ENCODE peak calls at places on chromosomes 16 and 17, in five cellular contexts. One of them, this sample, is unnamed.

GRCh38 chr17:49078248-49078647 is 54.3 kb upstream of the B4GALNT2 start:
- DNase-seq in WTC11: no peak
- DNase-seq in heart left ventricle: no peak
- DNase-seq in A549: no peak
- DNase-seq in fibroblast of lung: no peak
- DNase-seq in this sample: no peak

GRCh38 chr17:14301279-14301760 is 439 bp downstream of the HS3ST3B1 start:
- DNase-seq in A549: peak
- DNase-seq in heart left ventricle: no peak
- DNase-seq in WTC11: no peak
- DNase-seq in fibroblast of lung: peak
- DNase-seq in this sample: no peak

GRCh38 chr17:80790021-80790765 is 201.4 kb upstream of the CHMP6 start:
- DNase-seq in fibroblast of lung: peak
- DNase-seq in heart left ventricle: no peak
- DNase-seq in WTC11: no peak
- DNase-seq in A549: no peak
- DNase-seq in this sample: no peak

GRCh38 chr16:4882261-4882632 is 35.0 kb downstream of the UBN1 start:
- DNase-seq in A549: no peak
- DNase-seq in fibroblast of lung: no peak
- DNase-seq in WTC11: no peak
- DNase-seq in heart left ventricle: no peak
- DNase-seq in this sample: no peak

GRCh38 chr16:4634768-4635167 is 10.1 kb downstream of the MGRN1 start:
- DNase-seq in fibroblast of lung: no peak
- DNase-seq in heart left ventricle: no peak
- DNase-seq in WTC11: no peak
- DNase-seq in A549: no peak
- DNase-seq in this sample: no peak

GRCh38 chr17:61412860-61413653 is 13.4 kb downstream of the TBX2 start:
- DNase-seq in WTC11: no peak
- DNase-seq in fibroblast of lung: no peak
- DNase-seq in A549: no peak
- DNase-seq in heart left ventricle: peak
- DNase-seq in this sample: no peak

GRCh38 chr17:81331527-81332043 is 36.5 kb upstream of the SLC38A10 start:
- DNase-seq in A549: no peak
- DNase-seq in fibroblast of lung: no peak
- DNase-seq in WTC11: no peak
- DNase-seq in heart left ventricle: no peak
- DNase-seq in this sample: no peak

GRCh38 chr16:85444879-85445778 is 168.0 kb upstream of the GSE1 start:
- DNase-seq in WTC11: no peak
- DNase-seq in heart left ventricle: no peak
- DNase-seq in fibroblast of lung: no peak
- DNase-seq in A549: no peak
- DNase-seq in this sample: no peak

GRCh38 chr17:78683031-78683961 is 98.8 kb downstream of the CYTH1 start:
- DNase-seq in heart left ventricle: no peak
- DNase-seq in A549: no peak
- DNase-seq in WTC11: no peak
- DNase-seq in fibroblast of lung: no peak
- DNase-seq in this sample: no peak

GRCh38 chr17:45235071-45236001 is 13.7 kb downstream of the FMNL1 start:
- DNase-seq in heart left ventricle: peak
- DNase-seq in fibroblast of lung: peak
- DNase-seq in A549: peak
- DNase-seq in WTC11: peak
- DNase-seq in this sample: peak

GRCh38 chr16:53996961-53997360 is 289.6 kb downstream of the IRX3 start:
- DNase-seq in A549: no peak
- DNase-seq in fibroblast of lung: no peak
- DNase-seq in heart left ventricle: no peak
- DNase-seq in WTC11: no peak
- DNase-seq in this sample: no peak

GRCh38 chr17:17416007-17416399 is 60.8 kb upstream of the MED9 start:
- DNase-seq in WTC11: peak
- DNase-seq in fibroblast of lung: peak
- DNase-seq in heart left ventricle: no peak
- DNase-seq in A549: peak
- DNase-seq in this sample: no peak

GRCh38 chr17:67673006-67673405 is 44.7 kb upstream of the NOL11 start:
- DNase-seq in A549: no peak
- DNase-seq in heart left ventricle: no peak
- DNase-seq in WTC11: no peak
- DNase-seq in fibroblast of lung: no peak
- DNase-seq in this sample: no peak

GRCh38 chr17:8138672-8139371 is 13.4 kb downstream of the PER1 start:
- DNase-seq in fibroblast of lung: peak
- DNase-seq in A549: peak
- DNase-seq in heart left ventricle: peak
- DNase-seq in WTC11: peak
- DNase-seq in this sample: peak

GRCh38 chr16:15701975-15702970 is 52.2 kb downstream of the NDE1 start:
- DNase-seq in WTC11: no peak
- DNase-seq in A549: no peak
- DNase-seq in fibroblast of lung: peak
- DNase-seq in heart left ventricle: no peak
- DNase-seq in this sample: no peak

GRCh38 chr17:63946440-63947363 is 14.6 kb upstream of the CD79B start:
- DNase-seq in heart left ventricle: peak
- DNase-seq in WTC11: peak
- DNase-seq in A549: peak
- DNase-seq in fibroblast of lung: peak
- DNase-seq in this sample: no peak

GRCh38 chr17:80267391-80267790 is 6.7 kb downstream of the RNF213 start:
- DNase-seq in WTC11: no peak
- DNase-seq in fibroblast of lung: peak
- DNase-seq in A549: no peak
- DNase-seq in heart left ventricle: no peak
- DNase-seq in this sample: no peak

GRCh38 chr17:44598932-44599297 is 41.6 kb downstream of the FZD2 start:
- DNase-seq in heart left ventricle: no peak
- DNase-seq in A549: no peak
- DNase-seq in fibroblast of lung: no peak
- DNase-seq in WTC11: no peak
- DNase-seq in this sample: no peak

GRCh38 chr17:57875109-57876022 is 25.5 kb upstream of the MRPS23 start:
- DNase-seq in heart left ventricle: peak
- DNase-seq in fibroblast of lung: peak
- DNase-seq in A549: peak
- DNase-seq in WTC11: peak
- DNase-seq in this sample: peak

GRCh38 chr16:10728035-10728462 is 15.6 kb upstream of the NUBP1 start:
- DNase-seq in WTC11: no peak
- DNase-seq in A549: no peak
- DNase-seq in fibroblast of lung: no peak
- DNase-seq in heart left ventricle: peak
- DNase-seq in this sample: no peak

GRCh38 chr17:30113213-30113612 is 3.4 kb upstream of the NSRP1 start:
- DNase-seq in fibroblast of lung: peak
- DNase-seq in A549: no peak
- DNase-seq in WTC11: no peak
- DNase-seq in heart left ventricle: no peak
- DNase-seq in this sample: no peak

GRCh38 chr16:88468289-88469129 is 15.4 kb downstream of the ZFPM1 start:
- DNase-seq in WTC11: peak
- DNase-seq in fibroblast of lung: no peak
- DNase-seq in A549: peak
- DNase-seq in heart left ventricle: no peak
- DNase-seq in this sample: no peak

GRCh38 chr17:7846765-7847661 is 7.9 kb upstream of the TMEM88 start:
- DNase-seq in fibroblast of lung: no peak
- DNase-seq in WTC11: no peak
- DNase-seq in A549: no peak
- DNase-seq in heart left ventricle: no peak
- DNase-seq in this sample: no peak

GRCh38 chr17:32516450-32516849 is 29.7 kb downstream of the CDK5R1 start:
- DNase-seq in heart left ventricle: no peak
- DNase-seq in WTC11: no peak
- DNase-seq in fibroblast of lung: no peak
- DNase-seq in A549: no peak
- DNase-seq in this sample: no peak

GRCh38 chr16:86428729-86429472 is 81.4 kb upstream of the FOXF1 start:
- DNase-seq in fibroblast of lung: no peak
- DNase-seq in heart left ventricle: no peak
- DNase-seq in A549: no peak
- DNase-seq in WTC11: no peak
- DNase-seq in this sample: no peak

GRCh38 chr16:67406628-67407027 is 9.6 kb downstream of the ZDHHC1 start:
- DNase-seq in WTC11: no peak
- DNase-seq in heart left ventricle: peak
- DNase-seq in fibroblast of lung: peak
- DNase-seq in A549: no peak
- DNase-seq in this sample: no peak

GRCh38 chr16:8863594-8864424 is 5.0 kb downstream of the CARHSP1 start:
- DNase-seq in fibroblast of lung: peak
- DNase-seq in WTC11: peak
- DNase-seq in A549: no peak
- DNase-seq in heart left ventricle: peak
- DNase-seq in this sample: no peak

GRCh38 chr17:73643012-73643845 is 1.0 kb downstream of the SDK2 start:
- DNase-seq in fibroblast of lung: peak
- DNase-seq in WTC11: peak
- DNase-seq in heart left ventricle: no peak
- DNase-seq in A549: peak
- DNase-seq in this sample: no peak

GRCh38 chr17:57396515-57396921 is 140.2 kb downstream of the MSI2 start:
- DNase-seq in fibroblast of lung: no peak
- DNase-seq in heart left ventricle: no peak
- DNase-seq in A549: no peak
- DNase-seq in WTC11: no peak
- DNase-seq in this sample: no peak

GRCh38 chr16:1773703-1774455 is 945 bp upstream of the MRPS34 start:
- DNase-seq in fibroblast of lung: peak
- DNase-seq in A549: no peak
- DNase-seq in WTC11: no peak
- DNase-seq in heart left ventricle: no peak
- DNase-seq in this sample: no peak

GRCh38 chr16:23156110-23156509 is 6.9 kb upstream of the USP31 start:
- DNase-seq in WTC11: no peak
- DNase-seq in heart left ventricle: no peak
- DNase-seq in A549: no peak
- DNase-seq in fibroblast of lung: no peak
- DNase-seq in this sample: no peak

GRCh38 chr16:23158114-23158513 is 8.9 kb upstream of the USP31 start:
- DNase-seq in heart left ventricle: no peak
- DNase-seq in A549: no peak
- DNase-seq in WTC11: no peak
- DNase-seq in fibroblast of lung: no peak
- DNase-seq in this sample: peak

GRCh38 chr16:23152386-23153178 is 3.3 kb upstream of the USP31 start:
- DNase-seq in heart left ventricle: no peak
- DNase-seq in fibroblast of lung: no peak
- DNase-seq in A549: no peak
- DNase-seq in WTC11: no peak
- DNase-seq in this sample: peak

GRCh38 chr16:23156946-23157460 is 7.8 kb upstream of the USP31 start:
- DNase-seq in WTC11: no peak
- DNase-seq in heart left ventricle: no peak
- DNase-seq in A549: no peak
- DNase-seq in fibroblast of lung: no peak
- DNase-seq in this sample: peak

DNA sequence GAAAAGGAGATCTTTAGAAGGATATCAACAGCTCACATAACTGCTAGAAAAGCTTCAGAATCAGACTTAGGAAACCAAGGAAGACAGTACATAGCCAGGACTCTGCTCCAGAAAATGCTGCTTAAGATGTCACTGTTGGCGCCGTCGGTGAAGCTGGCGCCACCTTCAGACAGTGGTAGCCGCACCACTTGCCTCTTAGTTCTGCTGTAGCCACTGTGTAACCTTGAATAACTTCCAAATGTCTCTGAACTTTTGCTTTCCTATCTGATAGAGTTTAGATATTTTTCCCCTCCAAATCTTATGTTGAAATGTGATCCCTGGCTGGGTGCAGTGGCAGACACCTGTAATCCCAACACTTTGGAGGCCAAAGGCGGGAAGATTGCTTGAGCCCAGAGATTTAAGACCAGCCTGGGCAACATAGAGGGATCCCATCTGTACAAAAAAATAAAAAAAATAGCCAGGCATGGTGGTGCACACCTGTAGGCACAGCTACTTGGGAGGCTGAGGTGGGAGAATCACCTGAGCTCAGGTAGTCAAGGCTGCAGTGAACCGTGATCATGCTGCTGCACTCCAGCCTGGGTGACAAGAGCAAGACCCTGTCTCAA is 6.3 kb upstream of the USP31 start:
- DNase-seq in A549: no peak
- DNase-seq in WTC11: peak
- DNase-seq in fibroblast of lung: no peak
- DNase-seq in heart left ventricle: no peak
- DNase-seq in this sample: peak
- TF ChIP-seq CTCF in A549: peak
- TF ChIP-seq CTCF in WTC11: no peak
- TF ChIP-seq CTCF in fibroblast of lung: peak
- TF ChIP-seq CTCF in heart left ventricle: no peak
- TF ChIP-seq CTCF in this sample: peak

GRCh38 chr16:11948819-11949218 is 7.0 kb upstream of the NPIPB2 start:
- DNase-seq in A549: no peak
- DNase-seq in WTC11: no peak
- DNase-seq in heart left ventricle: no peak
- DNase-seq in fibroblast of lung: no peak
- DNase-seq in this sample: no peak

GRCh38 chr16:11946433-11946832 is 4.6 kb upstream of the NPIPB2 start:
- DNase-seq in fibroblast of lung: peak
- DNase-seq in WTC11: no peak
- DNase-seq in heart left ventricle: no peak
- DNase-seq in A549: no peak
- DNase-seq in this sample: no peak

GRCh38 chr16:11949527-11949926 is 7.7 kb upstream of the NPIPB2 start:
- DNase-seq in fibroblast of lung: peak
- DNase-seq in A549: peak
- DNase-seq in WTC11: peak
- DNase-seq in heart left ventricle: no peak
- DNase-seq in this sample: no peak
- TF ChIP-seq CTCF in fibroblast of lung: peak
- TF ChIP-seq CTCF in A549: peak
- TF ChIP-seq CTCF in WTC11: no peak
- TF ChIP-seq CTCF in heart left ventricle: peak
- TF ChIP-seq CTCF in this sample: peak

DNA sequence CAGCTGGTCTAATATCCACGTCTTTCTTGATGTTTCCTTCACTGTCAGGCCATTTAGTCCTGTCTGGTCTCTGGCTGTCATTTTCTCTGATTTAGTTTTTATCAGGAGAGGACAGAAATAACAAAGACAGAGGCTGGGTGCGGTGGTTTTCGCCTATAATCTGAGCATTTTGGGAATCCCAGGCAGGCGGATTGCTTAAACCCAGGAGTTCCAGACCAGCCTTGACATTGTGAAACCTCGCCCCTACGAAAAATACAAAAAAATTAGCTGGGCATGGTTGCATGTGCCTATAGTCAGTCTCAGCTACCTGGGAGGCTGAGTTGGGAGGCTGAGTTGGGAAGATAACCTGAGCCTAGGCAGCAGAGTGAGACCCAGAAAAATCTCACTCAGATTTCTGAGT is 7.1 kb downstream of the SRCAP start:
- DNase-seq in heart left ventricle: no peak
- DNase-seq in A549: no peak
- DNase-seq in WTC11: no peak
- DNase-seq in fibroblast of lung: no peak
- DNase-seq in this sample: no peak
- TF ChIP-seq CTCF in heart left ventricle: no peak
- TF ChIP-seq CTCF in A549: no peak
- TF ChIP-seq CTCF in WTC11: no peak
- TF ChIP-seq CTCF in fibroblast of lung: no peak
- TF ChIP-seq CTCF in this sample: no peak

GRCh38 chr17:42243493-42243982 is 32.7 kb downstream of the STAT5B start:
- DNase-seq in A549: no peak
- DNase-seq in fibroblast of lung: no peak
- DNase-seq in heart left ventricle: no peak
- DNase-seq in WTC11: no peak
- DNase-seq in this sample: no peak
- TF ChIP-seq CTCF in A549: no peak
- TF ChIP-seq CTCF in fibroblast of lung: no peak
- TF ChIP-seq CTCF in heart left ventricle: no peak
- TF ChIP-seq CTCF in WTC11: no peak
- TF ChIP-seq CTCF in this sample: no peak

This sample was measured in osteocyte.